ENCODE peak calls at places on chromosome 10, in five cellular contexts. L, K, V, B and Q are unnamed samples.

GRCh38 chr10:112953075-112953501 is 3.0 kb downstream of the TCF7L2 start:
- DNase-seq in L (no peak), K (peak), V (no peak), B (peak), Q (no peak)

GRCh38 chr10:128751284-128751683 is 625.1 kb upstream of the MKI67 start:
- DNase-seq in L (no peak), K (no peak), V (no peak), B (no peak), Q (no peak)

GRCh38 chr10:50332108-50332846 is 81.0 kb upstream of the ASAH2 start:
- DNase-seq in L (no peak), K (no peak), V (no peak), B (no peak), Q (no peak)

GRCh38 chr10:129058664-129059155 is 408.3 kb upstream of the MGMT start:
- DNase-seq in L (no peak), K (no peak), V (no peak), B (no peak), Q (no peak)

GRCh38 chr10:44950326-44951225 is 9.0 kb upstream of the RASSF4 start:
- DNase-seq in L (no peak), K (peak), V (no peak), B (no peak), Q (no peak)

GRCh38 chr10:29957887-29958330 is 101.5 kb downstream of the JCAD start:
- DNase-seq in L (no peak), K (no peak), V (no peak), B (peak), Q (no peak)

GRCh38 chr10:60446855-60447254 is 57.2 kb upstream of the ANK3 start:
- DNase-seq in L (no peak), K (no peak), V (no peak), B (no peak), Q (peak)

GRCh38 chr10:90398551-90398950 is 459.3 kb downstream of the HTR7 start:
- DNase-seq in L (no peak), K (no peak), V (no peak), B (no peak), Q (no peak)

GRCh38 chr10:102729090-102730026 is 14.4 kb upstream of the WBP1L start:
- DNase-seq in L (no peak), K (peak), V (no peak), B (peak), Q (peak)

GRCh38 chr10:128072941-128073615 is 53.1 kb downstream of the MKI67 start:
- DNase-seq in L (no peak), K (no peak), V (no peak), B (no peak), Q (no peak)

GRCh38 chr10:52951819-52952218 is 179.2 kb upstream of the MBL2 start:
- DNase-seq in L (no peak), K (no peak), V (peak), B (no peak), Q (peak)

GRCh38 chr10:128780379-128780778 is 654.2 kb upstream of the MKI67 start:
- DNase-seq in L (no peak), K (no peak), V (no peak), B (no peak), Q (no peak)

GRCh38 chr10:88006261-88006660 is 142.8 kb downstream of the PTEN start:
- DNase-seq in L (no peak), K (no peak), V (no peak), B (no peak), Q (no peak)

GRCh38 chr10:23432161-23432560 is 6.7 kb upstream of the OTUD1 start:
- DNase-seq in L (no peak), K (no peak), V (no peak), B (no peak), Q (no peak)

GRCh38 chr10:98309366-98310355 is 41.7 kb upstream of the LOXL4 start:
- DNase-seq in L (no peak), K (peak), V (no peak), B (peak), Q (peak)

GRCh38 chr10:126013489-126014281 is 117.3 kb downstream of the FANK1 start:
- DNase-seq in L (no peak), K (no peak), V (no peak), B (peak), Q (no peak)

GRCh38 chr10:63798599-63799498 is 277.6 kb downstream of the REEP3 start:
- DNase-seq in L (no peak), K (peak), V (no peak), B (no peak), Q (no peak)

GRCh38 chr10:86411281-86411841 is 44.8 kb upstream of the GRID1 start:
- DNase-seq in L (peak), K (no peak), V (no peak), B (no peak), Q (peak)

GRCh38 chr10:14024349-14025202 is 306.1 kb downstream of the FRMD4A start:
- DNase-seq in L (no peak), K (no peak), V (no peak), B (no peak), Q (no peak)

GRCh38 chr10:59970396-59971368 is 64.3 kb upstream of the CCDC6 start:
- DNase-seq in L (no peak), K (no peak), V (no peak), B (no peak), Q (no peak)

GRCh38 chr10:26593896-26594295 is 103.6 kb upstream of the PDSS1 start:
- DNase-seq in L (no peak), K (no peak), V (no peak), B (peak), Q (no peak)

GRCh38 chr10:5873515-5873995 is 16.1 kb downstream of the ANKRD16 start:
- DNase-seq in L (peak), K (peak), V (peak), B (no peak), Q (peak)

GRCh38 chr10:130222381-130222780 is 86.2 kb downstream of the GLRX3 start:
- DNase-seq in L (no peak), K (peak), V (no peak), B (no peak), Q (no peak)

GRCh38 chr10:6175329-6176055 is 27.2 kb upstream of the PFKFB3 start:
- DNase-seq in L (no peak), K (no peak), V (no peak), B (no peak), Q (no peak)

GRCh38 chr10:59177031-59177861 is 803 bp downstream of the PHYHIPL start:
- DNase-seq in L (no peak), K (no peak), V (peak), B (no peak), Q (no peak)

GRCh38 chr10:63735305-63735704 is 214.1 kb downstream of the REEP3 start:
- DNase-seq in L (no peak), K (no peak), V (no peak), B (no peak), Q (no peak)

DNA sequence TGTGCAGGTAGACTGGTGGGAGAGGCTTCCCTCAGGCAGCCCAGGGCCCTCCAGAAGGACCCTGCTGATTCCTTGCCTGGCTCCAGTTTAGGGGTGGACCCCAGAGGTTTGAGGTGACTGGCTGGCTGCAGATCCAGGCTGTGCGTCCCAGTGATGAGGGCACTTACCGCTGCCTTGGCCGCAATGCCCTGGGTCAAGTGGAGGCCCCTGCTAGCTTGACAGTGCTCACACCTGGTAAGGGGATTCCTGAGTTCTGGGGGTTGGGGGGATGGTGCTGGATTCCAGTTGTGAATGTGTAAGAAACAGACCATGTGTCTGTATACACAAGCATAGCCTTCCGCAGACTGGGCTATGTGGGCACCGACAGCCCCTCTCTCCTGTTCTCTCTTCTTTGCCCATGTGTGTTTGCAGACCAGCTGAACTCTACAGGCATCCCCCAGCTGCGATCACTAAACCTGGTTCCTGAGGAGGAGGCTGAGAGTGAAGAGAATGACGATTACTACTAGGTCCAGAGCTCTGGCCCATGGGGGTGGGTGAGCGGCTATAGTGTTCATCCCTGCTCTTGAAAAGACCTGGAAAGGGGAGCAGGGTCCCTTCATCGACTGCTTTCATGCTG is 2.7 kb downstream of the KAZALD1 start:
- DNase-seq in L (no peak), K (no peak), V (no peak), B (peak), Q (no peak)
- H3K27ac ChIP-seq in L (no peak), K (no peak), V (no peak), B (no peak), Q (no peak)

DNA sequence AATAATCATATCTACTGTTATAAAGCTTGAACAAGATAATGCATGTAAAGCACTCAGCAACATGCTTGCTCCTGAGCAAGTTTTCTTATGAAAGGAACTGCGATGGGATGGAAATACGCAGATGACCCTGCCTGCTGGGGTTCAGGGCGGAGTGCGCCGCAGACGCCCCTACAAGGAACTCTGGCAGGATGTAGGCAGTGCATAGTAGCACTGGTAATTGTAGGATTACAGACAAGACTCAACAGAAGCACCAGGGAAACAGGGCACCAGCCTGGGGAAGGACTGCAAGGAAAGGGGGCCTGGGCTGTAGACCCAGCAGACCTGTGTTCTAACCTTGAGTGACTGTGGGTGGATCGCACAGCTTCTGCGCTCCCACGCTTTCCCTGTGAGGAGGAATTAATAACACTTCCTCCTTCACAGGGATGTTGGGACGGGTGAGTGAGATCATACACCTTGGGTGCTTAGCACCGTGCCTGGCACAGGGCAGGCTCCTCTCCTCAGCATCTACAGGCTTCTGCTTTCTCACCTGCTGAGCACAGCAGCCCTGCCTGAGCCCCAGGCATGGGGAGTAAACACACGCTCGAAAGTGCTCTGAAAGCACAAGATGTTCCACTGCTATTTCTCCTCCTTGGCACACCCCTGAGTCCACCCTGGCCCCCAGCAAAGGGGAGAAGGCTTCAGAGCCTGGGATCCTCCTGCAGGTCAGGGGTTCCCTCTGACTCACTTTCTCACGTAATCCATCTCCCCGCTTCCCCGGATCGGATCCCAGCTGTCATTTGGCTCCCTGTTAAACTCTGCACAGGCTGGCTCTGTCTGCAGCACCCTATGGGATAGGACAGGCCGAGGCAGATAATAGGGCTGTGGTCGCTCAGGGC is 19.2 kb downstream of the ITPRIP start:
- DNase-seq in L (no peak), K (peak), V (no peak), B (no peak), Q (no peak)
- TF ChIP-seq POLR2AphosphoS5 in L (no peak), K (no peak), V (no peak), B (peak), Q (no peak)

GRCh38 chr10:4701016-4701415 is 125.0 kb upstream of the AKR1E2 start:
- DNase-seq in L (no peak), K (no peak), V (no peak), B (no peak), Q (no peak)

GRCh38 chr10:4698075-4698474 is 127.9 kb upstream of the AKR1E2 start:
- DNase-seq in L (no peak), K (no peak), V (no peak), B (no peak), Q (no peak)

GRCh38 chr10:4704034-4704545 is 121.9 kb upstream of the AKR1E2 start:
- DNase-seq in L (no peak), K (no peak), V (no peak), B (no peak), Q (no peak)

DNA sequence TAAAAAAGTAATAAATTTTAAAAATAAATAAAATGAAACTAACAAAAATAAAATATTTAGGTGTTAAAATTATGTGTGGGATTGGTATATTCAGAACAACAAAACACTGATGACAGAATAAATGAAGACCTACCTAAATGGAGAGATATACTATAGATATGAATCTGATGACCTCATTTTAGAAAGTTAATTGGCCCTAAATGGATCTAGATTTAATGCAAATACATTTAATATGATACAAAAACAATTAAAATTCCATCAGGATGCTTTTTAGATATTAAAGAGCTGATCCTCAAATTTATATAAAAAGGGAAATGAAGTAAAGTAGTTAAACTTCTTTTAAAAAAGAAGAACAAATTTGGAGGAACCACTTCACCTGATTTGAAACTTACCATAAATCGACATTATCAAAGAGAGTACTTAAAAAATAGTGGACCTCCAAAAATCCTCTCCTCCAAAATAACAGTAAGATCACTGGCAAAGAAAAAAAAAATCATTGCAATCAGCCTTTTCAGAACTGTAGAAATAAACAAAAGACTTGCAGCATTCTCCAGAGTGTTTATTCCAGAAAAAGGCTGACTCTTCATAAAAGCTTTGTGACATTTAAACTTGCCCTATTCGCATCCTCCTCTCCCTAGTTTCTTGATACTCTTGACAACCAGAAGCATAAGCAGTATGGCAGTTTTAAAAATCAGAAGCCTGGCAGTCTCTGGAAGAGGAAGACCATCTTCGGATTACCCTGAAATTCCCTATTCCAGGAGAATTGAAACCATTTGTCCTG is 125.9 kb upstream of the AKR1E2 start:
- DNase-seq in L (no peak), K (no peak), V (no peak), B (no peak), Q (no peak)
- H3K27ac ChIP-seq in L (no peak), K (no peak), V (no peak), B (no peak), Q (no peak)

DNA sequence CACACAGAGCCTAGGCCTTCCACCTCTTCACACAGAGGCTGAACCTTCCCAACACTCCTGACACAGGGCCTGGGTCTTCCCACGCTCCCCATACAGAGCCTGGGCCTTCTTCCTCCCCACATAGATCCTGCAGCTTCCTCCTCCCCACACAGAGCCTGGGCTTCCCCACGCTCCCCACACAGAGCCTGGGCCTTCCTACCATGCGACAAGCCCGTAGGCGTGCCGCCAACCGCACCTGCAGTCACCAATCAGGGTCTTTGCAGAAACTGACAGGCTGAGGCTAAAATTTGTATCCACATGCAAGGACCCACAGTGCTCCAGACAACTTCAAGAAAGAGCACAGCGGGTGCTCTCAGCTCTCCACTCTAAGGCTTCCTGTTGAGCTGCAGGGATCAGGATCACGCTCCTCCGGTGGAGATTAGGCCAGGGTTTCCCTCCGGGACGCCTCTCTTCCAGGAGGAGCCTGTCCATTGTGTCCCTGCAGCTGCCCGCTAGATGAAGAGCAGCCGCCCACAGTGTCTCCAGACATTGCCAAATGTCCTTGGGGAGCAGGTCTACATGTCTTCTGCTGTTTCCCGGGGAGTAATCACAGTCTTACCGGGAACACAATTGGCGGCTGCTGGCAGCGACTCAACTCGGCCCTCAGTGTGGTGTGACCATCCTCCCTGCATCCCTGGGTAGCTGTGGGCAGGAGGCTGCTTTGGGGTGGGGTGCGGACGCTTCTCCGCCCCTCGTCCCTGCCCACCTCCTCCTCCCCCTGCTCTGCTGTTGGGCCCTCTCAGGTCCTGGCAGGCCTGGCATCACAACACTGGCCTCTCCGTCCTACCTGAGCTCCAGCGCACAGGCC is 9.7 kb downstream of the CFAP46 start:
- DNase-seq in L (no peak), K (no peak), V (no peak), B (peak), Q (no peak)
- TF ChIP-seq POLR2AphosphoS5 in L (no peak), K (no peak), V (no peak), B (no peak), Q (no peak)